ENCODE peak calls at places on chromosomes 13 and 19, in nine cellular contexts. J is IMR-90, K is suprapubic skin, G is HCT116, P is heart left ventricle, V is right lobe of liver, W is adrenal gland, X is body of pancreas, U is NB4. A is an unnamed sample.

GRCh38 chr19:44924243-44924725 is 9.9 kb downstream of the APOC1 start:
- DNase-seq in J (no peak), K (no peak), G (no peak), P (no peak), V (peak), W (no peak), X (no peak), U (no peak), A (no peak)

GRCh38 chr19:39430675-39431593 is 4.8 kb downstream of the RPS16 start:
- DNase-seq in J (peak), K (no peak), G (peak), P (peak), V (no peak), W (no peak), X (no peak), U (peak), A (no peak)

GRCh38 chr13:113471844-113472243 is 18.6 kb upstream of the ADPRHL1 start:
- DNase-seq in J (no peak), K (no peak), G (no peak), P (no peak), V (no peak), W (peak), X (no peak), U (no peak), A (no peak)

GRCh38 chr13:30376426-30377311 is 45.6 kb upstream of the UBE2L5 start:
- DNase-seq in J (no peak), K (no peak), G (no peak), P (no peak), V (no peak), W (no peak), X (no peak), U (peak), A (no peak)

GRCh38 chr19:10419646-10420443 is 493 bp upstream of the PDE4A start:
- DNase-seq in J (peak), K (no peak), G (peak), P (no peak), V (no peak), W (no peak), X (no peak), U (peak), A (no peak)

GRCh38 chr19:51948979-51949378 is 21.7 kb downstream of the ZNF613 start:
- DNase-seq in J (peak), K (no peak), G (no peak), P (peak), V (no peak), W (peak), X (peak), U (no peak), A (no peak)

GRCh38 chr13:94435604-94436226 is 43.8 kb downstream of the DCT start:
- DNase-seq in J (peak), K (no peak), G (peak), P (no peak), V (no peak), W (no peak), X (no peak), U (peak), A (no peak)

GRCh38 chr19:43438291-43439162 is 23.8 kb downstream of the TEX101 start:
- DNase-seq in J (peak), K (no peak), G (no peak), P (peak), V (no peak), W (peak), X (peak), U (peak), A (no peak)

GRCh38 chr13:90375851-90376250 is 971.6 kb upstream of the MIR17HG start:
- DNase-seq in J (no peak), K (no peak), G (no peak), P (no peak), V (no peak), W (no peak), X (no peak), U (no peak), A (no peak)

GRCh38 chr13:110413311-110414040 is 106.4 kb downstream of the COL4A2 start:
- DNase-seq in J (no peak), K (no peak), G (no peak), P (no peak), V (no peak), W (no peak), X (no peak), U (no peak), A (no peak)

GRCh38 chr13:22235285-22235949 is 564.5 kb downstream of the FGF9 start:
- DNase-seq in J (peak), K (no peak), G (peak), P (no peak), V (no peak), W (no peak), X (no peak), U (no peak), A (no peak)

GRCh38 chr13:101520672-101521071 is 68.2 kb downstream of the ITGBL1 start:
- DNase-seq in J (peak), K (no peak), G (no peak), P (no peak), V (no peak), W (no peak), X (no peak), U (peak), A (no peak)

GRCh38 chr13:100454876-100455275 is 133.7 kb downstream of the GGACT start:
- DNase-seq in J (peak), K (no peak), G (peak), P (no peak), V (no peak), W (no peak), X (no peak), U (peak), A (no peak)

GRCh38 chr13:94764576-94765321 is 52.4 kb upstream of the SOX21 start:
- DNase-seq in J (no peak), K (no peak), G (no peak), P (no peak), V (no peak), W (no peak), X (no peak), U (peak), A (no peak)

GRCh38 chr19:36010402-36010801 is 1.8 kb upstream of the SYNE4 start:
- DNase-seq in J (no peak), K (no peak), G (no peak), P (no peak), V (no peak), W (no peak), X (no peak), U (no peak), A (no peak)

GRCh38 chr13:46150134-46150693 is 31.8 kb downstream of the LCP1 start:
- DNase-seq in J (no peak), K (no peak), G (no peak), P (no peak), V (no peak), W (no peak), X (no peak), U (no peak), A (no peak)

GRCh38 chr13:101706651-101707050 is 254.2 kb downstream of the ITGBL1 start:
- DNase-seq in J (peak), K (peak), G (no peak), P (no peak), V (peak), W (peak), X (no peak), U (peak), A (no peak)

GRCh38 chr19:12779162-12779993 is 4.0 kb upstream of the HOOK2 start:
- DNase-seq in J (peak), K (peak), G (no peak), P (peak), V (peak), W (peak), X (peak), U (peak), A (no peak)

GRCh38 chr13:99196466-99197256 is 4.0 kb upstream of the UBAC2 start:
- DNase-seq in J (no peak), K (no peak), G (peak), P (no peak), V (no peak), W (no peak), X (no peak), U (peak), A (no peak)

GRCh38 chr19:35908977-35909683 is 1.0 kb upstream of the TYROBP start:
- DNase-seq in J (no peak), K (peak), G (no peak), P (peak), V (peak), W (peak), X (peak), U (peak), A (peak)

GRCh38 chr13:50615234-50615633 is 228.3 kb downstream of the DLEU7 start:
- DNase-seq in J (no peak), K (no peak), G (no peak), P (no peak), V (no peak), W (no peak), X (no peak), U (no peak), A (no peak)

GRCh38 chr13:110382229-110382628 is 75.1 kb downstream of the COL4A2 start:
- DNase-seq in J (peak), K (no peak), G (no peak), P (no peak), V (no peak), W (no peak), X (no peak), U (no peak), A (no peak)

DNA sequence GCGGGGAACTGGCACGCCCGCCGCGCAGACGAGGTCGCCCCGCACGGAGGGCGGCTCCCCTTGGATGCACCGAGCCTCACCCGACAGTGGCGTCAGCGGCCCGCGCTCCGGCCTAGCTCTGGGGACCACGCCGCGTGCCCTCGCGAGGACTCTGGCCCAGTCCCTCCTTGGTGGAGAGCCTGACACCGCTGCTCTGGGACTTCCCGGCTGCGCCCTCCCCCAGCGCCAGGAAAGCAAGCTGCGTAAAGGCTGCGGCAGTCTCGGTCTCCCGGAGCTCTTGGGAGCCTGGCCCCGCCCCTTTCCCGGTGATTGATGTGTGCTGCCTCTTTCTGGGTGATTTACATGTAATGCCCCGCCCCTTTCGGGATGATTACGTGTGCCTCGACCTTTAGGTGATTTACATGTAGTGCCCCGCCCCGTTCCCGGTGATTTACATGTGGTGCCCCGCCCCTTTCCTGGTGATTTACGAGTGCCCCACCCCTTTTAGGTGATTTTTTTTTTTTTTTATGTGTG is at the start of gene LENG9:
- DNase-seq in J (peak), K (peak), G (peak), P (peak), V (peak), W (peak), X (peak), U (peak), A (peak)
- TF ChIP-seq POLR2A in J (peak), K (peak), G (peak), P (peak), V (peak), W (peak), X (peak), U (peak), A (peak)

GRCh38 chr19:50794778-50795664 is 4.8 kb downstream of the ACP4 start:
- DNase-seq in J (no peak), K (no peak), G (no peak), P (no peak), V (no peak), W (no peak), X (peak), U (peak), A (no peak)
- TF ChIP-seq POLR2A in J (no peak), K (no peak), G (peak), P (no peak), V (no peak), W (no peak), X (no peak), U (peak), A (no peak)

DNA sequence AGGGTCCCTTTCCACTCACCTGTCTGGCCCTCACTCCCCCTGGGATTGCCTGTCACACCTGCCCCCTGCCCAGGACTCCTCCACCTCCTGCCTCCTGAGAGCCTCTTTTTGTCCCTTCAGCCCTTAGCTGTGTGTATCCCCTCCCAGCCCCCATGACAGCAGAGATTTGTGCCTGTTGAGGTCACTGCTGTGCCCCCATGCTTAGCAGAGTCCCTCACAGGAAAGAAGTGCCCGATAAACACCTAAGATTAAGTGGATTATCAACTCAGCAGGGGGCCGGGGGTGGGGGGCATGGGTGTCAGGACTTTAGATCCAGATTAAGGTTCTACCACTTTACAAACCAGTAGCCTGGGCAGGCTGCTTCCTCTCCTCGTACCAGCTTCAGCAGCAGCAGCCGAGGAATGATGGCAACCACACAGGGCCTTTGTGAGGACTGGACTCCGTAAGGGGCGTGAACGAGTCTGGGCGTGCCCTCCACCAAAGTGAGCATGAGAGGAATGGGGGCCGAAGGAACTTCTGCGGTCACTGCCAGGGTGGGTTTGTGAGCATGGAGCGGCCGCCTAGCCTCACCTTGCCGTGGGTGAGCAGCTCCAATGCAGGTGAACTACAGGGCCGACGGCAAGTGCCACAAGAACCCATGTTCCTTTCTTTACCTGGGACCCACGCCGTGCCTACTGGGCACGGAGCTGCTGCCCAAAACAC is 36.1 kb downstream of the ZNF787 start:
- DNase-seq in J (no peak), K (no peak), G (no peak), P (peak), V (no peak), W (no peak), X (no peak), U (no peak), A (no peak)
- TF ChIP-seq POLR2A in J (no peak), K (no peak), G (no peak), P (no peak), V (no peak), W (no peak), X (no peak), U (no peak), A (no peak)

DNA sequence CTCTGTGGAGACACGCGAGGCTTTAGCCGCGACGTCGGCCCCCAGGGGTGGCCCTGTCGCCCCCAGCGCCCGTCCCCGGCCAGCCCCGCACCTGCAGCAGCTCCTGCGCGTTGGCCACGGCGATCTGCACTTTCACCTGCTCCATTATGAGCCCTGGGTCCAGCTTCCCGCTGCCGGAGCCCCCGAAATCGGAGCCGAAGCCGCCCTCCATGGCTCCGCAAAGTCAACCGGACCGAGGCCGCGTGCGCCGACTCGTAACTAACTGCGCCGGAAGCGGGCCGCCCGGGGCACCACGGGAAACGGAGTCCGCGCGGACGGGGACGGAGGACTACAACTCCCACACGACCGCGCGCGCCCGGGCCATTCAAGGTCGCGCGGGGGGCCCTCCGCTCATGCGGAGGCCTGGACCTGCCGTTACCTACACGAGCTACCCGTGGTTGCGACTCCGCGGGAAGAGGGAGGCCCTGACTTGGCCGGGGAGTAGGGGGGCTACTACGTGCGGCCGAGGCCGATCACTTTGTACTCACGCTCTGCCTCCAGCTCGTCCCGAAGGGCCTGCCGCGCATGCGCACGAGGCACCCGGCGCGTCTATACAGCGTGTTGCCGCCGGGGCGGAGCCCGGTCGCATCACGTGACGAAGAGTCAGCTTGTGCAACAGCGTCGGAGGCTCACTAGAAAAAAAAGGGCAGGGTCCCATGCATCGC is at the start of gene TIMM13:
- DNase-seq in J (peak), K (peak), G (peak), P (peak), V (peak), W (peak), X (peak), U (peak), A (peak)
- TF ChIP-seq POLR2A in J (peak), K (no peak), G (no peak), P (peak), V (peak), W (peak), X (peak), U (peak), A (peak)

GRCh38 chr19:53195265-53195879 is 2.2 kb upstream of the ZNF665 start:
- DNase-seq in J (peak), K (peak), G (peak), P (peak), V (peak), W (peak), X (peak), U (peak), A (peak)

GRCh38 chr19:53193534-53194222 is 520 bp upstream of the ZNF665 start:
- DNase-seq in J (no peak), K (no peak), G (no peak), P (no peak), V (no peak), W (no peak), X (no peak), U (no peak), A (no peak)

GRCh38 chr19:53192771-53193533 is at the start of gene ZNF665:
- DNase-seq in J (peak), K (peak), G (no peak), P (peak), V (peak), W (peak), X (peak), U (peak), A (peak)

DNA sequence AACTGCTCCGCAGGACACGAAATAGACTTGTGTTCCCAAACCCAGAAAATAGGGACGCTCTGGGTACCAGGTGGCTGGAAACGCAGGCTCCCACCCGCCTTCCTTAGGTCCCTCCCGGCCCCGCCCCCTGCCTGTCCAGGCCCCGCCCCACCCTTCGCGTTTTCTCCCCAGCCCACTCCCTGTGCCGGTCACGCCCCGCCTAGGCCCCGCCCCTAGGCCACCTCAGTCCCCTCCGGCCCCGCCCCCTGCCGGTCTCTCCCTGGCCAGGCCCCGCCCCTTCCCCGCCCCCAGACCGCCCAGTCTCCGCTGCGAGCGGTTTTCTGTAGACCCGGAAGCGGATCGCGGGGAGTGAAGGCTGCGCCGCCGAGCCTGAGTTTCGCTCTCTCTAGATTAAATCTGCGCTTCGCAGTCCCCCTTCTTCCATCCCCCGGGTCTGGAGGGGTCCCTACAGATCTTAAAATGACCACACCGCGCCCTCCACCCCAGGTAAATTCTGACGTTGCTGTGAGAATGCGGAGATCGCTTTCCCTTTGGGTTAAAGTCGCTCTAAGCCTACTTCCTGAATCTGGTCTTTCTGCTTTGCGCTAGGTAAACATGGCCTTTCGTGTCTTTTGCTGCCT is 3.7 kb upstream of the ZNF665 start:
- DNase-seq in J (peak), K (peak), G (peak), P (peak), V (peak), W (peak), X (peak), U (peak), A (peak)
- TF ChIP-seq POLR2A in J (peak), K (no peak), G (no peak), P (peak), V (peak), W (peak), X (peak), U (no peak), A (peak)

GRCh38 chr19:48760514-48761221 is 5.3 kb downstream of the FGF21 start:
- DNase-seq in J (no peak), K (no peak), G (no peak), P (no peak), V (no peak), W (no peak), X (peak), U (peak), A (no peak)
- TF ChIP-seq POLR2A in J (no peak), K (no peak), G (no peak), P (no peak), V (no peak), W (no peak), X (no peak), U (peak), A (no peak)

GRCh38 chr13:75583101-75583500 is 33.5 kb downstream of the UCHL3 start:
- DNase-seq in J (no peak), K (no peak), G (no peak), P (no peak), V (no peak), W (no peak), X (no peak), U (no peak), A (no peak)
- TF ChIP-seq POLR2A in J (no peak), K (no peak), G (no peak), P (no peak), V (no peak), W (no peak), X (no peak), U (no peak), A (no peak)

GRCh38 chr19:18857223-18857622 is 25.5 kb downstream of the UPF1 start:
- DNase-seq in J (no peak), K (no peak), G (no peak), P (no peak), V (peak), W (no peak), X (no peak), U (no peak), A (no peak)

GRCh38 chr19:18854982-18855381 is 23.2 kb downstream of the UPF1 start:
- DNase-seq in J (no peak), K (no peak), G (no peak), P (no peak), V (no peak), W (no peak), X (no peak), U (no peak), A (no peak)

GRCh38 chr19:18855647-18856384 is 24.1 kb downstream of the UPF1 start:
- DNase-seq in J (no peak), K (no peak), G (no peak), P (no peak), V (peak), W (no peak), X (no peak), U (no peak), A (no peak)

GRCh38 chr19:18858906-18859646 is 27.3 kb downstream of the UPF1 start:
- DNase-seq in J (no peak), K (peak), G (no peak), P (no peak), V (no peak), W (no peak), X (no peak), U (no peak), A (no peak)

GRCh38 chr19:18856385-18857126 is 24.8 kb downstream of the UPF1 start:
- DNase-seq in J (no peak), K (no peak), G (no peak), P (no peak), V (peak), W (no peak), X (no peak), U (peak), A (no peak)
- TF ChIP-seq POLR2A in J (no peak), K (no peak), G (no peak), P (no peak), V (no peak), W (no peak), X (no peak), U (no peak), A (no peak)

GRCh38 chr13:26541041-26541440 is 16.4 kb upstream of the WASF3 start:
- DNase-seq in J (no peak), K (no peak), G (no peak), P (no peak), V (no peak), W (no peak), X (no peak), U (no peak), A (no peak)
- TF ChIP-seq POLR2A in J (no peak), K (no peak), G (no peak), P (no peak), V (no peak), W (no peak), X (no peak), U (no peak), A (no peak)

A was measured in gastrocnemius medialis.